ENCODE peak calls at places on chromosomes 5 and 9, in four cellular contexts. S is H1, Y is K562, U is GM12878. Z is an unnamed sample.
A peak's percentile ranks its signal among the peaks of the same experiment; 100 is the strongest.

GRCh38 chr5:87169300-87169991 is 98.2 kb upstream of the RASA1 start:
- DNase-seq in S (no peak), Y (no peak), U (no peak), Z (no peak)

GRCh38 chr9:36575411-36575882 is 2.8 kb downstream of the MELK start:
- DNase-seq in S (no peak), Y (no peak), U (no peak), Z (no peak)

GRCh38 chr5:15501057-15501791 is 1.2 kb downstream of the FBXL7 start:
- DNase-seq in S (no peak), Y (no peak), U (no peak), Z (no peak)

GRCh38 chr5:175655411-175655810 is 2.5 kb upstream of the HRH2 start:
- DNase-seq in S (no peak), Y (no peak), U (no peak), Z (no peak)

GRCh38 chr5:14244721-14245518 is 101.8 kb downstream of the TRIO start:
- DNase-seq in S (no peak), Y (no peak), U (no peak), Z (no peak)

GRCh38 chr9:87635656-87636501 is 90.0 kb upstream of the CTSL start:
- DNase-seq in S (no peak), Y (no peak), U (no peak), Z (no peak)

GRCh38 chr9:36074870-36075532 is 38.3 kb downstream of the RECK start:
- DNase-seq in S (no peak), Y (no peak), U (no peak), Z (no peak)

GRCh38 chr9:108377382-108377781 is 478.4 kb downstream of the ACTL7B start:
- DNase-seq in S (no peak), Y (no peak), U (no peak), Z (no peak)

GRCh38 chr5:175741556-175741955 is 83.7 kb downstream of the HRH2 start:
- DNase-seq in S (no peak), Y (no peak), U (no peak), Z (no peak)

GRCh38 chr5:33831041-33831440 is 60.7 kb downstream of the ADAMTS12 start:
- DNase-seq in S (no peak), Y (no peak), U (no peak), Z (no peak)

GRCh38 chr5:64165500-64166200 is at the start of gene RNF180:
- DNase-seq in S (no peak), Y (no peak), U (no peak), Z (no peak)

GRCh38 chr9:125391704-125392103 is 130.1 kb downstream of the GAPVD1 start:
- DNase-seq in S (no peak), Y (no peak), U (no peak), Z (no peak)

GRCh38 chr9:115202960-115203751 is 85.2 kb upstream of the TNC start:
- DNase-seq in S (no peak), Y (no peak), U (no peak), Z (no peak)

GRCh38 chr5:120258123-120258522 is 206.0 kb upstream of the PRR16 start:
- DNase-seq in S (no peak), Y (no peak), U (no peak), Z (no peak)

GRCh38 chr5:96597441-96598020 is 64.6 kb upstream of the CAST start:
- DNase-seq in S (no peak), Y (no peak), U (no peak), Z (no peak)

GRCh38 chr9:8419871-8420270 is 620.3 kb upstream of the DMAC1 start:
- DNase-seq in S (no peak), Y (no peak), U (no peak), Z (no peak)

GRCh38 chr5:34475249-34475966 is 180.7 kb upstream of the RAI14 start:
- DNase-seq in S (no peak), Y (no peak), U (no peak), Z (no peak)

GRCh38 chr9:87278971-87279731 is 218.5 kb upstream of the DAPK1 start:
- DNase-seq in S (no peak), Y (no peak), U (no peak), Z (no peak)

GRCh38 chr9:132239999-132240859 is 78.4 kb downstream of the NTNG2 start:
- DNase-seq in S (no peak), Y (no peak), U (no peak), Z (no peak)

GRCh38 chr5:127358782-127359181 is 68.2 kb downstream of the MEGF10 start:
- DNase-seq in S (no peak), Y (no peak), U (no peak), Z (no peak)

GRCh38 chr5:138905541-138905940 is 30.4 kb upstream of the LRRTM2 start:
- DNase-seq in S (no peak), Y (no peak), U (no peak), Z (no peak)

GRCh38 chr9:83665576-83666200 is 42.1 kb downstream of the UBQLN1 start:
- DNase-seq in S (no peak), Y (no peak), U (no peak), Z (no peak)

GRCh38 chr5:172102913-172103629 is 85.0 kb downstream of the STK10 start:
- DNase-seq in S (no peak), Y (peak; percentile 57), U (no peak), Z (peak; percentile 64)

GRCh38 chr9:114166103-114166470 is 10.8 kb downstream of the COL27A1 start:
- DNase-seq in S (no peak), Y (no peak), U (no peak), Z (no peak)

GRCh38 chr9:114161518-114161917 is 6.2 kb downstream of the COL27A1 start:
- DNase-seq in S (no peak), Y (no peak), U (no peak), Z (no peak)

GRCh38 chr9:114164191-114164794 is 9.0 kb downstream of the COL27A1 start:
- DNase-seq in S (no peak), Y (no peak), U (no peak), Z (no peak)

GRCh38 chr9:114165407-114166102 is 10.2 kb downstream of the COL27A1 start:
- DNase-seq in S (no peak), Y (no peak), U (no peak), Z (no peak)

DNA sequence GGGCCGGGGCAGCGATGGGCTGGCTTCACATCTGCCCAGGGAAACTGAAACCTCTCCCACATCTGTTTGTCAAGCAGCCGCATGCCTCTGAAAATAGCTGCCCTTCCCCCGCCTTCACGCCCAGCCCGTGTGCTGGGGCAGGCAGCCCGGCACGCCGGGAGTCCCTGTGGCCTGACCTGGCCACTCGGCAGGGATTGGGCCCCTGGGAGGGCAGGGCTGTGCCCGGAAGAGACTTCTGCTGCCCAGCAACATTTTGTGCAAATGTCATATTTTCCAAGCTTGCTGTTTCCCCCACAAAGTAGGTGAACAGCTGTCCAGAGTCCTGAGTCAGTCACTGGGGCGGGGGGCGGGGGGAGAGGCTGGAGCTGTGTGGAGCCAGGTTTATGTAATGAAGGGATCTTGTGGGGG is 8.2 kb downstream of the COL27A1 start:
- DNase-seq in S (no peak), Y (no peak), U (no peak), Z (no peak)
- TF ChIP-seq RAD21 in S (no peak), Y (no peak), U (no peak), Z (no peak)

DNA sequence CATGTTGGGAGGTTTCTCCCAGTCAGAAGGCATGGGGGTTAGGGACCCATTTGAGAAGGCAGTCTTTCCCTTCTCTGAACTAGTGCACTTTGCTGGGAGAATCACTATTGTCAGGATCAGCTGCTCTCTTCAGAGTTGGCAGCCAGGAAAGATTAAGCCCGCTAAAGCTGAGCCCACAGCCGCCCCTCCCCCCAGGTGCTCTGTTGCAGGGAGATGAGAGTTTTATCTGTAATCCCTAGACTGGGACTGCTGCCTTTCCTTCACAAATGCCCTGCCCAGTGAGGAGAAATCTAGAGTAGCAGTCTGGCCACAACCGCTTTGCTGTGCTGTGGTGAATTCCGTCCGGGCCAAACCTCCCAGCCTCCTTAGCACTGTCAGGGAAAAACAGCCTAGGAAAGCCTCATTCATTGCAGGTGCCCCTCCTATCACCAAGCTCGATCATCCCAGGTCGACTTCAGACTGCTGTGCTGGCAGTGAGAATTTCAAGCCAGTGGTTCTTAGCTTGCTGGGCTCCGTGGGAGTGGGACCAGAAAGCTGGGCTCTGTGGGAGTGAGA is 69.8 kb downstream of the CNTLN start:
- DNase-seq in S (no peak), Y (no peak), U (no peak), Z (no peak)
- TF ChIP-seq JUND in S (no peak), Y (no peak), U (no peak), Z (no peak)

GRCh38 chr5:75044406-75044805 is 8.0 kb downstream of the GCNT4 start:
- DNase-seq in S (no peak), Y (no peak), U (peak; percentile 25), Z (peak; percentile 41)
- TF ChIP-seq EGR1 in S (no peak), Y (no peak), U (no peak), Z (no peak)

DNA sequence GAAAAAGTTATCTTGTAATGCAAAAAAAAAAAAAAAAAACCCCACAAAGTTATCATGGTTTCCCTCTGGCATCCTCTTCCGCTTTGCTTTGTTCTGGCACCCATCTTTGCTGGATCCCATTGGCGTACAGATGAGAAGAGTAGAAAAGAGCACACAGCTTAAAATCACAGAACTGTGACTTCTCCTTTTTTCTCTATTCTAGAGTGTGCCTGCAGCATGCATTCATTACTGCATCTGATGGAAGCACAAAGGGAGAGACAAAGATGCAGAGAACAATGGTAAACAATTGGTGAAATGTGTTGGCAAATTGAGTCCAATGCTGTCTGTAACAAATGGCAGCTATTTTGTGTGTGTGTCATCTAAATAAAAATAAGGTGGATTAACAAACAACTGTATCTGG is 440.8 kb upstream of the PIK3R1 start:
- DNase-seq in S (no peak), Y (no peak), U (no peak), Z (no peak)
- TF ChIP-seq RAD21 in S (no peak), Y (no peak), U (no peak), Z (no peak)